ENCODE peak calls at places on chromosomes 4 and X, in eight cellular contexts. One of them, this sample, is unnamed. For H3K4me1, the result is how much of the 10 kb centered on the place peaks cover.

GRCh38 chrX:129793604-129794191 is 13.9 kb downstream of the SASH3 start:
- DNase-seq in tibial nerve: no peak
- DNase-seq in neuronal stem cell: no peak
- DNase-seq in heart left ventricle: no peak
- DNase-seq in H9: no peak
- DNase-seq in cardiac muscle cell: no peak
- DNase-seq in upper lobe of right lung: no peak
- DNase-seq in HCT116: no peak
- DNase-seq in this sample: no peak

GRCh38 chr4:101158136-101158485 is 189.2 kb downstream of the PPP3CA start:
- DNase-seq in tibial nerve: no peak
- DNase-seq in neuronal stem cell: no peak
- DNase-seq in heart left ventricle: no peak
- DNase-seq in H9: no peak
- DNase-seq in cardiac muscle cell: no peak
- DNase-seq in upper lobe of right lung: no peak
- DNase-seq in HCT116: no peak
- DNase-seq in this sample: no peak

GRCh38 chr4:123853651-123854050 is 457.1 kb downstream of the SPRY1 start:
- DNase-seq in tibial nerve: no peak
- DNase-seq in neuronal stem cell: no peak
- DNase-seq in heart left ventricle: no peak
- DNase-seq in H9: no peak
- DNase-seq in cardiac muscle cell: no peak
- DNase-seq in upper lobe of right lung: no peak
- DNase-seq in HCT116: no peak
- DNase-seq in this sample: no peak

GRCh38 chrX:31314921-31315320 is 243.1 kb upstream of the FTHL17 start:
- DNase-seq in tibial nerve: no peak
- DNase-seq in neuronal stem cell: no peak
- DNase-seq in heart left ventricle: peak
- DNase-seq in H9: no peak
- DNase-seq in cardiac muscle cell: peak
- DNase-seq in upper lobe of right lung: no peak
- DNase-seq in HCT116: no peak
- DNase-seq in this sample: no peak

GRCh38 chrX:96889726-96890125 is 6.0 kb downstream of the RPA4 start:
- DNase-seq in tibial nerve: no peak
- DNase-seq in neuronal stem cell: no peak
- DNase-seq in heart left ventricle: no peak
- DNase-seq in H9: no peak
- DNase-seq in cardiac muscle cell: no peak
- DNase-seq in upper lobe of right lung: no peak
- DNase-seq in HCT116: no peak
- DNase-seq in this sample: no peak

GRCh38 chrX:155132110-155132509 is 60.8 kb downstream of the BRCC3 start:
- DNase-seq in tibial nerve: no peak
- DNase-seq in neuronal stem cell: no peak
- DNase-seq in heart left ventricle: no peak
- DNase-seq in H9: no peak
- DNase-seq in cardiac muscle cell: no peak
- DNase-seq in upper lobe of right lung: no peak
- DNase-seq in HCT116: no peak
- DNase-seq in this sample: no peak

GRCh38 chr4:1873776-1874175 is 2.6 kb downstream of the NSD2 start:
- DNase-seq in tibial nerve: no peak
- DNase-seq in neuronal stem cell: no peak
- DNase-seq in heart left ventricle: no peak
- DNase-seq in H9: no peak
- DNase-seq in cardiac muscle cell: no peak
- DNase-seq in upper lobe of right lung: no peak
- DNase-seq in HCT116: no peak
- DNase-seq in this sample: no peak

GRCh38 chrX:130174051-130174704 is 2.4 kb downstream of the RAB33A start:
- DNase-seq in tibial nerve: peak
- DNase-seq in neuronal stem cell: no peak
- DNase-seq in heart left ventricle: peak
- DNase-seq in H9: no peak
- DNase-seq in cardiac muscle cell: peak
- DNase-seq in upper lobe of right lung: no peak
- DNase-seq in HCT116: no peak
- DNase-seq in this sample: peak

GRCh38 chr4:104532677-104533076 is 38.0 kb upstream of the CXXC4 start:
- DNase-seq in tibial nerve: no peak
- DNase-seq in neuronal stem cell: no peak
- DNase-seq in heart left ventricle: no peak
- DNase-seq in H9: no peak
- DNase-seq in cardiac muscle cell: no peak
- DNase-seq in upper lobe of right lung: no peak
- DNase-seq in HCT116: no peak
- DNase-seq in this sample: no peak

GRCh38 chr4:168840386-168840763 is 169.7 kb downstream of the CBR4 start:
- DNase-seq in tibial nerve: no peak
- DNase-seq in neuronal stem cell: no peak
- DNase-seq in heart left ventricle: no peak
- DNase-seq in H9: no peak
- DNase-seq in cardiac muscle cell: no peak
- DNase-seq in upper lobe of right lung: no peak
- DNase-seq in HCT116: no peak
- DNase-seq in this sample: no peak
- H3K4me1 ChIP-seq in tibial nerve: under half
- H3K4me1 ChIP-seq in neuronal stem cell: under half
- H3K4me1 ChIP-seq in heart left ventricle: half or more
- H3K4me1 ChIP-seq in H9: under half
- H3K4me1 ChIP-seq in cardiac muscle cell: under half
- H3K4me1 ChIP-seq in upper lobe of right lung: under half
- H3K4me1 ChIP-seq in HCT116: under half
- H3K4me1 ChIP-seq in this sample: half or more

GRCh38 chrX:110026099-110026844 is 23.4 kb downstream of the TMEM164 start:
- DNase-seq in tibial nerve: no peak
- DNase-seq in neuronal stem cell: no peak
- DNase-seq in heart left ventricle: no peak
- DNase-seq in H9: no peak
- DNase-seq in cardiac muscle cell: peak
- DNase-seq in upper lobe of right lung: no peak
- DNase-seq in HCT116: no peak
- DNase-seq in this sample: no peak
- H3K27ac ChIP-seq in tibial nerve: no peak
- H3K27ac ChIP-seq in neuronal stem cell: no peak
- H3K27ac ChIP-seq in heart left ventricle: peak
- H3K27ac ChIP-seq in H9: no peak
- H3K27ac ChIP-seq in cardiac muscle cell: no peak
- H3K27ac ChIP-seq in upper lobe of right lung: peak
- H3K27ac ChIP-seq in HCT116: no peak
- H3K27ac ChIP-seq in this sample: peak

DNA sequence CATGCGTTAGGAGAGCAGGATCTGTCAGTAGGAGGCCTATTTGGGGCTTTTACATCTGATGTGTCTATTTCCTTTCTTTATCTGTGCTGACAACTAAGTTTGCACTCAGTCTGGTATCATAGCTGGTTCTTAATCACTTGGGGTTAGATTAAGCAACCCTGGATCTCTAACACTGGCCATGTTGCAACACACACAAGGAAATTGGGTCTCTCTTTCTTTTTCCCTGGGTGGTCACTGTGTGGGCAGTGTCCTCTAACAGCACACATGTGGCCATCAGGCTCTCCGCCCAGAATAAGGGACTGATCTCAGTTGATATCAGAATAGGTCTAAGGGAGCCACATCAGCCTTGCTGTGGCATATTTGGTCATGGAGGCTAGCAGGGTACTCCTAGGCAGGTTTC is 38.8 kb downstream of the IGFBP7 start:
- DNase-seq in tibial nerve: peak
- DNase-seq in neuronal stem cell: no peak
- DNase-seq in heart left ventricle: no peak
- DNase-seq in H9: no peak
- DNase-seq in cardiac muscle cell: peak
- DNase-seq in upper lobe of right lung: no peak
- DNase-seq in HCT116: no peak
- DNase-seq in this sample: peak
- H3K4me1 ChIP-seq in tibial nerve: under half
- H3K4me1 ChIP-seq in neuronal stem cell: under half
- H3K4me1 ChIP-seq in heart left ventricle: half or more
- H3K4me1 ChIP-seq in H9: under half
- H3K4me1 ChIP-seq in cardiac muscle cell: under half
- H3K4me1 ChIP-seq in upper lobe of right lung: under half
- H3K4me1 ChIP-seq in HCT116: under half
- H3K4me1 ChIP-seq in this sample: half or more

GRCh38 chr4:185357733-185358440 is 37.8 kb downstream of the LRP2BP start:
- DNase-seq in tibial nerve: no peak
- DNase-seq in neuronal stem cell: no peak
- DNase-seq in heart left ventricle: no peak
- DNase-seq in H9: no peak
- DNase-seq in cardiac muscle cell: no peak
- DNase-seq in upper lobe of right lung: no peak
- DNase-seq in HCT116: no peak
- DNase-seq in this sample: no peak
- H3K27ac ChIP-seq in tibial nerve: peak
- H3K27ac ChIP-seq in neuronal stem cell: no peak
- H3K27ac ChIP-seq in heart left ventricle: no peak
- H3K27ac ChIP-seq in H9: no peak
- H3K27ac ChIP-seq in cardiac muscle cell: no peak
- H3K27ac ChIP-seq in upper lobe of right lung: no peak
- H3K27ac ChIP-seq in HCT116: no peak
- H3K27ac ChIP-seq in this sample: no peak